ENCODE peak calls at places on chromosomes 3 and 15, in seven cellular contexts. One of them, this sample, is unnamed. For H4K20me1, the result is how much of the 10 kb centered on the place peaks cover.

GRCh38 chr15:47997170-47997569 is 123.6 kb upstream of the SLC24A5 start:
- DNase-seq in PC-9: no peak
- DNase-seq in IMR-90: no peak
- DNase-seq in H9: no peak
- DNase-seq in K562: no peak
- DNase-seq in fibroblast of lung: no peak
- DNase-seq in PC-3: no peak
- DNase-seq in this sample: no peak

GRCh38 chr3:163664466-163664865 is 1413.8 kb downstream of the SI start:
- DNase-seq in PC-9: no peak
- DNase-seq in IMR-90: no peak
- DNase-seq in H9: no peak
- DNase-seq in K562: no peak
- DNase-seq in fibroblast of lung: no peak
- DNase-seq in PC-3: peak
- DNase-seq in this sample: no peak

GRCh38 chr3:13222891-13223573 is 149.8 kb upstream of the IQSEC1 start:
- DNase-seq in PC-9: no peak
- DNase-seq in IMR-90: no peak
- DNase-seq in H9: no peak
- DNase-seq in K562: peak
- DNase-seq in fibroblast of lung: no peak
- DNase-seq in PC-3: no peak
- DNase-seq in this sample: no peak

GRCh38 chr15:84736375-84736774 is 12.0 kb upstream of the ZNF592 start:
- DNase-seq in PC-9: no peak
- DNase-seq in IMR-90: no peak
- DNase-seq in H9: no peak
- DNase-seq in K562: no peak
- DNase-seq in fibroblast of lung: no peak
- DNase-seq in PC-3: no peak
- DNase-seq in this sample: peak

GRCh38 chr3:192915306-192915705 is 2.4 kb downstream of the MB21D2 start:
- DNase-seq in PC-9: peak
- DNase-seq in IMR-90: peak
- DNase-seq in H9: peak
- DNase-seq in K562: no peak
- DNase-seq in fibroblast of lung: peak
- DNase-seq in PC-3: peak
- DNase-seq in this sample: peak

GRCh38 chr3:103517013-103517412 is 1082.2 kb downstream of the ZPLD1 start:
- DNase-seq in PC-9: no peak
- DNase-seq in IMR-90: no peak
- DNase-seq in H9: no peak
- DNase-seq in K562: no peak
- DNase-seq in fibroblast of lung: no peak
- DNase-seq in PC-3: no peak
- DNase-seq in this sample: no peak

GRCh38 chr3:41001556-41001955 is 197.7 kb upstream of the CTNNB1 start:
- DNase-seq in PC-9: no peak
- DNase-seq in IMR-90: no peak
- DNase-seq in H9: no peak
- DNase-seq in K562: no peak
- DNase-seq in fibroblast of lung: no peak
- DNase-seq in PC-3: no peak
- DNase-seq in this sample: peak

GRCh38 chr3:38151667-38152265 is 13.3 kb downstream of the MYD88 start:
- DNase-seq in PC-9: peak
- DNase-seq in IMR-90: no peak
- DNase-seq in H9: no peak
- DNase-seq in K562: no peak
- DNase-seq in fibroblast of lung: peak
- DNase-seq in PC-3: peak
- DNase-seq in this sample: no peak

GRCh38 chr3:106068795-106069194 is 200.0 kb upstream of the CBLB start:
- DNase-seq in PC-9: no peak
- DNase-seq in IMR-90: peak
- DNase-seq in H9: no peak
- DNase-seq in K562: no peak
- DNase-seq in fibroblast of lung: no peak
- DNase-seq in PC-3: no peak
- DNase-seq in this sample: no peak

GRCh38 chr3:8650583-8651416 is 6.2 kb upstream of the SSUH2 start:
- DNase-seq in PC-9: no peak
- DNase-seq in IMR-90: no peak
- DNase-seq in H9: no peak
- DNase-seq in K562: no peak
- DNase-seq in fibroblast of lung: peak
- DNase-seq in PC-3: no peak
- DNase-seq in this sample: no peak

GRCh38 chr3:77313843-77314242 is 273.9 kb downstream of the ROBO2 start:
- DNase-seq in PC-9: no peak
- DNase-seq in IMR-90: peak
- DNase-seq in H9: no peak
- DNase-seq in K562: no peak
- DNase-seq in fibroblast of lung: no peak
- DNase-seq in PC-3: no peak
- DNase-seq in this sample: no peak

DNA sequence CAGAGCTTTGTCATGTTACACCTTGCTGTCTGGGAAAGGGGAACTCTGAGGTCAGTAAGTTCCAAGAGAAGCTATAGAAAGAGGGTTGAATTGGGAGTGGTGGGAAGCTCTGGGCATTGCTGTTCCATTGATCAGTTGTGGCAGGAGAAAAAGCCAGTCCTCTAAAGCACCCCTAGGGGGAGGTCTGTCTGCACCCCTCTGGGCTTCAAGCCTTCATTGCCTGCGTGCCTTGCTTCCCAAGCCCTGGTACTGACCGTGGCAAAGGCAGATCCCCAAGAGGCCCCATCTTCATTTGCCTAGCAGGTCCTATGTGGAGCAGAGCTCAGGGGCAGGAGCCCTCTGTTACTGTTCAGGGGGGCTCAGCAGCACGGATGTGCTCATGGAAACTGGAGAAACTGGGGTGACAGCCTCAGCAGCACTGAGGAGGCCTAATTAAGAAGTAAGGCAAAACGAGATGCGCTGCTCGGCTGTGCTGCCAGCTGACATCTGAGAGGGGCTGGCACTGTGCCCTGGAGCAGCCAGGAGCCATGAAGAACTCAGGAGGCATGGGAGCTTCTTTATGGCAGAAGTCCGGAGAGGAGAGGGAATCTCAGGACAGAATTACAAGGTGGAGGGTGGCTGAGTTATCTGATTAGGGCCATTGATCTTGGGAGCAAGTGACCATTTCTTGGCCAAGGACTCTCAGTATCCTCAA is 270.9 kb downstream of the RPLP1 start:
- DNase-seq in PC-9: no peak
- DNase-seq in IMR-90: no peak
- DNase-seq in H9: no peak
- DNase-seq in K562: no peak
- DNase-seq in fibroblast of lung: no peak
- DNase-seq in PC-3: no peak
- DNase-seq in this sample: peak
- H4K20me1 ChIP-seq in PC-9: under half
- H4K20me1 ChIP-seq in IMR-90: under half
- H4K20me1 ChIP-seq in H9: under half
- H4K20me1 ChIP-seq in K562: under half
- H4K20me1 ChIP-seq in fibroblast of lung: under half
- H4K20me1 ChIP-seq in PC-3: under half
- H4K20me1 ChIP-seq in this sample: under half

GRCh38 chr15:87420017-87420416 is 836.5 kb downstream of the NTRK3 start:
- DNase-seq in PC-9: no peak
- DNase-seq in IMR-90: no peak
- DNase-seq in H9: no peak
- DNase-seq in K562: no peak
- DNase-seq in fibroblast of lung: no peak
- DNase-seq in PC-3: no peak
- DNase-seq in this sample: no peak

GRCh38 chr15:87416591-87417257 is 839.8 kb downstream of the NTRK3 start:
- DNase-seq in PC-9: no peak
- DNase-seq in IMR-90: no peak
- DNase-seq in H9: no peak
- DNase-seq in K562: no peak
- DNase-seq in fibroblast of lung: no peak
- DNase-seq in PC-3: no peak
- DNase-seq in this sample: no peak

GRCh38 chr15:87419341-87419740 is 837.2 kb downstream of the NTRK3 start:
- DNase-seq in PC-9: no peak
- DNase-seq in IMR-90: no peak
- DNase-seq in H9: no peak
- DNase-seq in K562: no peak
- DNase-seq in fibroblast of lung: peak
- DNase-seq in PC-3: no peak
- DNase-seq in this sample: no peak
- TF ChIP-seq CTCF in PC-9: no peak
- TF ChIP-seq CTCF in IMR-90: no peak
- TF ChIP-seq CTCF in H9: no peak
- TF ChIP-seq CTCF in K562: no peak
- TF ChIP-seq CTCF in fibroblast of lung: no peak
- TF ChIP-seq CTCF in PC-3: no peak
- TF ChIP-seq CTCF in this sample: no peak

GRCh38 chr3:57805263-57805662 is 49.2 kb downstream of the SLMAP start:
- DNase-seq in PC-9: no peak
- DNase-seq in IMR-90: no peak
- DNase-seq in H9: no peak
- DNase-seq in K562: no peak
- DNase-seq in fibroblast of lung: no peak
- DNase-seq in PC-3: no peak
- DNase-seq in this sample: no peak

GRCh38 chr3:57803647-57804081 is 47.6 kb downstream of the SLMAP start:
- DNase-seq in PC-9: peak
- DNase-seq in IMR-90: peak
- DNase-seq in H9: no peak
- DNase-seq in K562: no peak
- DNase-seq in fibroblast of lung: peak
- DNase-seq in PC-3: peak
- DNase-seq in this sample: no peak

GRCh38 chr3:57808961-57809608 is 53.0 kb downstream of the SLMAP start:
- DNase-seq in PC-9: no peak
- DNase-seq in IMR-90: no peak
- DNase-seq in H9: no peak
- DNase-seq in K562: no peak
- DNase-seq in fibroblast of lung: no peak
- DNase-seq in PC-3: no peak
- DNase-seq in this sample: no peak

GRCh38 chr3:57809609-57809968 is 53.5 kb downstream of the SLMAP start:
- DNase-seq in PC-9: no peak
- DNase-seq in IMR-90: no peak
- DNase-seq in H9: no peak
- DNase-seq in K562: no peak
- DNase-seq in fibroblast of lung: no peak
- DNase-seq in PC-3: no peak
- DNase-seq in this sample: no peak

GRCh38 chr3:57805674-57806073 is 49.6 kb downstream of the SLMAP start:
- DNase-seq in PC-9: peak
- DNase-seq in IMR-90: peak
- DNase-seq in H9: no peak
- DNase-seq in K562: peak
- DNase-seq in fibroblast of lung: peak
- DNase-seq in PC-3: peak
- DNase-seq in this sample: no peak
- H4K20me1 ChIP-seq in PC-9: under half
- H4K20me1 ChIP-seq in IMR-90: under half
- H4K20me1 ChIP-seq in H9: under half
- H4K20me1 ChIP-seq in K562: under half
- H4K20me1 ChIP-seq in fibroblast of lung: under half
- H4K20me1 ChIP-seq in PC-3: under half
- H4K20me1 ChIP-seq in this sample: under half

GRCh38 chr3:61564405-61565059 is 3.2 kb downstream of the PTPRG start:
- DNase-seq in PC-9: no peak
- DNase-seq in IMR-90: peak
- DNase-seq in H9: peak
- DNase-seq in K562: peak
- DNase-seq in fibroblast of lung: peak
- DNase-seq in PC-3: no peak
- DNase-seq in this sample: no peak
- TF ChIP-seq CTCF in PC-9: no peak
- TF ChIP-seq CTCF in IMR-90: peak
- TF ChIP-seq CTCF in H9: peak
- TF ChIP-seq CTCF in K562: no peak
- TF ChIP-seq CTCF in fibroblast of lung: peak
- TF ChIP-seq CTCF in PC-3: no peak
- TF ChIP-seq CTCF in this sample: peak

GRCh38 chr3:46942481-46943236 is 33.9 kb downstream of the CCDC12 start:
- DNase-seq in PC-9: no peak
- DNase-seq in IMR-90: no peak
- DNase-seq in H9: no peak
- DNase-seq in K562: no peak
- DNase-seq in fibroblast of lung: no peak
- DNase-seq in PC-3: no peak
- DNase-seq in this sample: no peak
- H4K20me1 ChIP-seq in PC-9: under half
- H4K20me1 ChIP-seq in IMR-90: half or more
- H4K20me1 ChIP-seq in H9: under half
- H4K20me1 ChIP-seq in K562: half or more
- H4K20me1 ChIP-seq in fibroblast of lung: under half
- H4K20me1 ChIP-seq in PC-3: half or more
- H4K20me1 ChIP-seq in this sample: under half

DNA sequence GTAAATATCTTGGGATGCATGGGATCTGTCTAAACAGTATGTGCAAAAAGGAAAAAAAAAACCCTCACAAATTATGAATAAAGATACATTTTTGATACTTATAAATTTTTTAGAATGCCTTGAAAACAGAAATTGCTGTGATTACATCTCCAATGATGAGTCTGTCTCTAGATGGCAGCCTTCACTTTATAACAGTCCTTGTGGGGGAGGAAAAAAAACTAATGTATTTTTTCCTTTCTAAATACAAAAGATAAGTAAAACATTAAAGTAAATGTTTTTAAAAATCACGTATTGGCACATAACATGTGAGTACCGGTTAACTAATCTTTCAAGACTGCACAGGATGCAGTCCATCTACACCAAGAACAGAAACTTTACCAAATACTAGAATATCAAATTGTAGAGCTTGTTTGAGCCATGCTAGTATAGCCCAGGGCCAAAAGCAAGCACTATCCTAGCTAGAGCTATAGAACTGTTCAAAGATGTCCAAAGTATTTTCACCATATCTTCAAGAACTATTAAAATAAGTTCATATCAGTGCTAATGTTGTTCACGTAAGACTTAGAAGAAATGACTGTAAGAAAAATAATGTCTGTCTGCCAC is 206.4 kb downstream of the STAG1 start:
- DNase-seq in PC-9: no peak
- DNase-seq in IMR-90: peak
- DNase-seq in H9: no peak
- DNase-seq in K562: no peak
- DNase-seq in fibroblast of lung: no peak
- DNase-seq in PC-3: peak
- DNase-seq in this sample: no peak
- TF ChIP-seq CTCF in PC-9: peak
- TF ChIP-seq CTCF in IMR-90: peak
- TF ChIP-seq CTCF in H9: peak
- TF ChIP-seq CTCF in K562: no peak
- TF ChIP-seq CTCF in fibroblast of lung: peak
- TF ChIP-seq CTCF in PC-3: peak
- TF ChIP-seq CTCF in this sample: peak